ENCODE peak calls at places on chromosomes 1 and 21, in eight cellular contexts. D, M, S, I, Q, L, A and U are unnamed samples.

GRCh38 chr21:34908424-34909055 is 140.6 kb downstream of the RUNX1 start:
- DNase-seq in I (no peak), A (peak), M (no peak), S (no peak), Q (no peak), D (peak), L (no peak), U (no peak)

GRCh38 chr1:168609133-168609715 is 32.8 kb downstream of the XCL1 start:
- DNase-seq in S (no peak), M (peak), D (peak), L (peak), A (no peak), Q (no peak), I (no peak), U (peak)

GRCh38 chr1:172905452-172905851 is 145.3 kb downstream of the TNFSF18 start:
- DNase-seq in L (no peak), M (no peak), Q (no peak), S (no peak), A (no peak), I (no peak), D (no peak), U (no peak)

GRCh38 chr1:90407737-90408136 is 309.4 kb downstream of the BARHL2 start:
- DNase-seq in S (no peak), M (no peak), A (no peak), L (no peak), Q (no peak), D (no peak), I (no peak), U (no peak)

GRCh38 chr21:38434913-38435533 is 63.3 kb downstream of the ERG start:
- DNase-seq in S (no peak), L (no peak), A (no peak), D (no peak), Q (no peak), M (peak), I (no peak), U (no peak)

GRCh38 chr1:109763646-109764415 is at the start of gene EPS8L3:
- DNase-seq in A (no peak), D (peak), Q (peak), I (no peak), L (peak), S (no peak), M (no peak), U (peak)

GRCh38 chr1:160058087-160058486 is 11.9 kb downstream of the KCNJ10 start:
- DNase-seq in M (no peak), D (no peak), S (no peak), Q (no peak), A (no peak), I (no peak), L (no peak), U (no peak)

GRCh38 chr1:235867903-235868469 is 1.3 kb upstream of the LYST start:
- DNase-seq in M (no peak), I (no peak), S (peak), A (no peak), Q (peak), L (no peak), D (no peak), U (no peak)

GRCh38 chr1:211259596-211260126 is 495 bp downstream of the RCOR3 start:
- DNase-seq in M (peak), S (no peak), Q (no peak), A (peak), I (peak), L (no peak), D (peak), U (peak)

GRCh38 chr21:45996311-45997204 is 15.0 kb downstream of the COL6A1 start:
- DNase-seq in D (peak), I (no peak), Q (peak), A (no peak), M (peak), S (no peak), L (peak), U (peak)

GRCh38 chr21:17146426-17146825 is 366.4 kb upstream of the CXADR start:
- DNase-seq in L (no peak), A (no peak), I (no peak), S (no peak), D (no peak), Q (no peak), M (no peak), U (no peak)

GRCh38 chr1:11893907-11894251 is 32.3 kb downstream of the KIAA2013 start:
- DNase-seq in S (peak), D (no peak), A (peak), Q (peak), M (peak), I (peak), L (no peak), U (no peak)